ENCODE peak calls at places on chromosomes 11 and 22, in seven cellular contexts. V is BJ, F is upper lobe of left lung, S is AG09319, P is epithelial cell of esophagus, U is GM06990, Y is endodermal cell. I is an unnamed sample.
A peak's percentile ranks its signal among the peaks of the same experiment; 100 is the strongest.

GRCh38 chr11:104630352-104630751 is 267.9 kb downstream of the CASP12 start:
- DNase-seq in V (no peak), F (no peak), S (no peak), P (no peak), U (no peak), Y (no peak), I (no peak)

GRCh38 chr22:49404020-49404419 is 423.7 kb downstream of the BRD1 start:
- DNase-seq in V (no peak), F (peak; percentile 8), S (no peak), P (no peak), U (no peak), Y (peak; percentile 38), I (peak; percentile 40)

GRCh38 chr11:124096364-124096763 is 18.9 kb upstream of the VWA5A start:
- DNase-seq in V (no peak), F (no peak), S (no peak), P (no peak), U (no peak), Y (no peak), I (no peak)

GRCh38 chr11:118792642-118793124 is 1.7 kb upstream of the DDX6 start:
- DNase-seq in V (peak; percentile 53), F (peak; percentile 89), S (no peak), P (peak; percentile 89), U (peak; percentile 44), Y (peak; percentile 93), I (no peak)

GRCh38 chr11:43712676-43713075 is 32.1 kb downstream of the HSD17B12 start:
- DNase-seq in V (no peak), F (no peak), S (no peak), P (no peak), U (no peak), Y (no peak), I (no peak)

GRCh38 chr22:17846326-17846992 is 72.2 kb upstream of the BID start:
- DNase-seq in V (no peak), F (no peak), S (peak; percentile 24), P (no peak), U (no peak), Y (no peak), I (no peak)

GRCh38 chr11:64048042-64048854 is 12.5 kb downstream of the FLRT1 start:
- DNase-seq in V (no peak), F (no peak), S (no peak), P (no peak), U (no peak), Y (no peak), I (no peak)

GRCh38 chr22:24995649-24996180 is 43.2 kb downstream of the KIAA1671 start:
- DNase-seq in V (no peak), F (no peak), S (no peak), P (no peak), U (no peak), Y (no peak), I (no peak)

GRCh38 chr11:20360650-20361049 is 2.9 kb upstream of the HTATIP2 start:
- DNase-seq in V (no peak), F (peak; percentile 48), S (no peak), P (no peak), U (peak; percentile 30), Y (no peak), I (no peak)

GRCh38 chr11:67126986-67127385 is 7.9 kb downstream of the KDM2A start:
- DNase-seq in V (no peak), F (no peak), S (no peak), P (no peak), U (no peak), Y (no peak), I (no peak)

GRCh38 chr11:35116245-35116644 is 22.7 kb upstream of the CD44 start:
- DNase-seq in V (no peak), F (no peak), S (no peak), P (peak; percentile 80), U (no peak), Y (no peak), I (no peak)

GRCh38 chr11:75276696-75277095 is 36.1 kb downstream of the TPBGL start:
- DNase-seq in V (no peak), F (peak; percentile 16), S (no peak), P (peak; percentile 7), U (no peak), Y (peak; percentile 44), I (peak; percentile 27)

GRCh38 chr11:80702264-80702663 is 1261.4 kb upstream of the TENM4 start:
- DNase-seq in V (no peak), F (no peak), S (no peak), P (peak; percentile 47), U (no peak), Y (no peak), I (no peak)

GRCh38 chr11:1863352-1864215 is 10.7 kb downstream of the LSP1 start:
- DNase-seq in V (peak; percentile 35), F (peak; percentile 76), S (peak; percentile 68), P (peak; percentile 81), U (no peak), Y (peak; percentile 72), I (no peak)

GRCh38 chr11:77082838-77083552 is 16.2 kb downstream of the CAPN5 start:
- DNase-seq in V (no peak), F (peak; percentile 50), S (no peak), P (no peak), U (no peak), Y (no peak), I (no peak)

GRCh38 chr11:62082292-62082657 is 41.5 kb upstream of the INCENP start:
- DNase-seq in V (no peak), F (no peak), S (no peak), P (no peak), U (no peak), Y (no peak), I (no peak)

GRCh38 chr11:62088331-62088933 is 35.4 kb upstream of the INCENP start:
- DNase-seq in V (no peak), F (no peak), S (no peak), P (no peak), U (no peak), Y (no peak), I (no peak)

GRCh38 chr11:62087694-62088093 is 36.1 kb upstream of the INCENP start:
- DNase-seq in V (no peak), F (no peak), S (no peak), P (no peak), U (no peak), Y (no peak), I (no peak)
- TF ChIP-seq CTCF in V (no peak), F (no peak), S (no peak), P (no peak), U (no peak), Y (no peak), I (no peak)

GRCh38 chr11:115737875-115738274 is 233.7 kb upstream of the CADM1 start:
- DNase-seq in V (no peak), F (no peak), S (no peak), P (no peak), U (no peak), Y (no peak), I (no peak)

GRCh38 chr11:115740365-115740764 is 236.2 kb upstream of the CADM1 start:
- DNase-seq in V (no peak), F (no peak), S (no peak), P (no peak), U (no peak), Y (no peak), I (no peak)

GRCh38 chr11:115739121-115739520 is 234.9 kb upstream of the CADM1 start:
- DNase-seq in V (no peak), F (no peak), S (no peak), P (no peak), U (no peak), Y (no peak), I (no peak)

GRCh38 chr11:115739878-115740277 is 235.7 kb upstream of the CADM1 start:
- DNase-seq in V (no peak), F (no peak), S (no peak), P (no peak), U (no peak), Y (no peak), I (no peak)

GRCh38 chr11:115736146-115736545 is 231.9 kb upstream of the CADM1 start:
- DNase-seq in V (no peak), F (no peak), S (no peak), P (no peak), U (no peak), Y (no peak), I (no peak)
- TF ChIP-seq CTCF in V (no peak), F (no peak), S (no peak), P (no peak), U (no peak), Y (peak; percentile 24), I (no peak)

GRCh38 chr11:95042906-95043305 is 6.3 kb upstream of the KDM4F start:
- DNase-seq in V (no peak), F (no peak), S (no peak), P (no peak), U (no peak), Y (no peak), I (no peak)
- TF ChIP-seq CTCF in V (no peak), F (no peak), S (no peak), P (no peak), U (no peak), Y (no peak), I (no peak)

GRCh38 chr11:134725939-134726639 is 314.0 kb upstream of the B3GAT1 start:
- DNase-seq in V (no peak), F (peak; percentile 33), S (no peak), P (no peak), U (no peak), Y (peak; percentile 71), I (no peak)
- TF ChIP-seq CTCF in V (no peak), F (no peak), S (no peak), P (peak; percentile 30), U (no peak), Y (peak; percentile 79), I (peak; percentile 59)

DNA sequence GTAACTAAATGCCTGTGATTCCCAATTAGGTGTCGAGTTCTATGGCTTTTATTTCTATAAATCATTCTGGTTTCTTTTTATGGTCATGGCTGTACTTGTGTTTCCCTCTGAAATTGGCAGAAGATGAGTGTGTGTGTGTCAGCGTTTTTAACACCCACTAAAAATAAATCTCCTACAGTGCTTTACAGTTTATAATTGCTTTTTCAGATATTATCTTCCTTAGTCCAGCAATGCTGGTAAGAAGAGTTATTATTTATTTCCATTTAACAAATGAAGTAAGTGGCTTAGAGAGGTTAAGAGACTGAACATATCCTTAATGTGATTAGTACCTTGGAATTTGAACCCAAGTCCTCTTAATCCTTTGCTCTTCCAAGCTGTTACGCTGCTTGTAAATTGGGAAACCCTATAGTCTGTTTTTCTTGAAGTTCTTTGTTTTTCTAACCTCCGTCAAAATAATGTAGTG is 125.2 kb downstream of the TEAD1 start:
- DNase-seq in V (no peak), F (no peak), S (no peak), P (no peak), U (no peak), Y (no peak), I (no peak)
- TF ChIP-seq CTCF in V (no peak), F (no peak), S (no peak), P (no peak), U (no peak), Y (no peak), I (no peak)

GRCh38 chr11:83493034-83493433 is 206.9 kb upstream of the CCDC90B start:
- DNase-seq in V (no peak), F (no peak), S (no peak), P (no peak), U (no peak), Y (no peak), I (no peak)
- TF ChIP-seq CTCF in V (no peak), F (no peak), S (no peak), P (no peak), U (no peak), Y (no peak), I (no peak)

GRCh38 chr11:122451911-122452310 is 203.6 kb upstream of the UBASH3B start:
- DNase-seq in V (no peak), F (no peak), S (no peak), P (no peak), U (no peak), Y (no peak), I (no peak)
- TF ChIP-seq CTCF in V (no peak), F (no peak), S (no peak), P (no peak), U (no peak), Y (no peak), I (no peak)

I was measured in type B pancreatic cell.